ENCODE peak calls at places on chromosome 9, in seven cellular contexts. O is body of pancreas, I is hepatocyte, D is PC-3, P is left ventricle myocardium inferior, C is psoas muscle, L is OCI-LY7. E is an unnamed sample. For H3K4me1, the result is how much of the 10 kb centered on the place peaks cover.

GRCh38 chr9:94922098-94922607 is 195.7 kb downstream of the AOPEP start:
- DNase-seq in P (no peak), L (no peak), O (peak), C (peak), I (peak), D (peak), E (peak)

GRCh38 chr9:131640438-131641181 is 95.3 kb downstream of the PRRT1B start:
- DNase-seq in P (no peak), I (no peak), C (no peak), D (no peak), L (no peak), O (no peak), E (no peak)

GRCh38 chr9:113656771-113657670 is 193.5 kb downstream of the RGS3 start:
- DNase-seq in D (no peak), O (no peak), P (no peak), C (no peak), L (no peak), I (no peak), E (peak)

GRCh38 chr9:84424945-84425344 is 84.4 kb upstream of the SLC28A3 start:
- DNase-seq in L (no peak), C (no peak), O (no peak), P (no peak), D (no peak), I (no peak), E (no peak)

GRCh38 chr9:18623201-18623600 is 149.2 kb downstream of the ADAMTSL1 start:
- DNase-seq in I (no peak), P (no peak), D (no peak), L (no peak), C (no peak), O (no peak), E (no peak)

GRCh38 chr9:77291714-77292113 is 114.4 kb downstream of the VPS13A start:
- DNase-seq in C (no peak), L (peak), D (peak), P (no peak), I (peak), O (no peak), E (no peak)

GRCh38 chr9:99365233-99365980 is 143.3 kb downstream of the SEC61B start:
- DNase-seq in C (no peak), O (no peak), L (no peak), I (no peak), D (no peak), P (no peak), E (no peak)

GRCh38 chr9:120965344-120966004 is 38.9 kb upstream of the TRAF1 start:
- DNase-seq in C (peak), I (peak), D (no peak), O (peak), P (no peak), L (no peak), E (no peak)

GRCh38 chr9:117103711-117104110 is 311.1 kb downstream of the ASTN2 start:
- DNase-seq in C (no peak), P (no peak), L (no peak), O (no peak), I (no peak), D (no peak), E (no peak)

GRCh38 chr9:130755377-130756007 is 61.9 kb downstream of the EXOSC2 start:
- DNase-seq in L (no peak), C (no peak), O (no peak), D (no peak), I (no peak), P (no peak), E (no peak)

GRCh38 chr9:105059260-105059659 is 131.3 kb upstream of the ABCA1 start:
- DNase-seq in P (no peak), D (peak), O (peak), I (no peak), L (no peak), C (no peak), E (no peak)

GRCh38 chr9:90167920-90168319 is 474.7 kb downstream of the DIRAS2 start:
- DNase-seq in L (no peak), I (no peak), D (no peak), O (no peak), P (no peak), C (no peak), E (no peak)

GRCh38 chr9:124849801-124850200 is 3.5 kb upstream of the WDR38 start:
- DNase-seq in O (no peak), C (no peak), D (no peak), I (peak), P (no peak), L (no peak), E (no peak)

GRCh38 chr9:116516456-116516855 is 170.6 kb upstream of the TRIM32 start:
- DNase-seq in P (no peak), C (no peak), D (no peak), O (no peak), L (no peak), I (no peak), E (no peak)

GRCh38 chr9:94919376-94920098 is 193.0 kb downstream of the AOPEP start:
- DNase-seq in I (peak), L (no peak), P (no peak), C (peak), O (no peak), D (peak), E (peak)

GRCh38 chr9:133773889-133774655 is 35.9 kb upstream of the SARDH start:
- DNase-seq in P (peak), C (peak), O (peak), I (no peak), L (no peak), D (no peak), E (no peak)

GRCh38 chr9:16057541-16057940 is 504.7 kb downstream of the CCDC171 start:
- DNase-seq in I (no peak), P (no peak), O (no peak), L (no peak), D (no peak), C (no peak), E (no peak)

GRCh38 chr9:126761274-126761673 is 43.6 kb upstream of the ZBTB43 start:
- DNase-seq in D (no peak), P (no peak), L (no peak), O (no peak), I (no peak), C (no peak), E (no peak)

GRCh38 chr9:120387257-120387999 is 192.5 kb downstream of the CDK5RAP2 start:
- DNase-seq in C (no peak), P (no peak), O (no peak), I (no peak), L (no peak), D (no peak), E (no peak)

GRCh38 chr9:123387686-123388085 is 31.7 kb downstream of the CRB2 start:
- DNase-seq in I (no peak), P (no peak), D (no peak), O (no peak), C (no peak), L (no peak), E (no peak)

GRCh38 chr9:126676685-126677143 is 63.0 kb downstream of the LMX1B start:
- DNase-seq in P (no peak), O (no peak), L (no peak), D (no peak), C (no peak), I (no peak), E (no peak)

GRCh38 chr9:132160802-132161742 is 786 bp upstream of the NTNG2 start:
- DNase-seq in I (peak), C (peak), P (no peak), D (peak), L (peak), O (peak), E (no peak)

GRCh38 chr9:86642721-86643120 is 288.5 kb upstream of the TUT7 start:
- DNase-seq in L (no peak), I (no peak), C (no peak), P (no peak), D (no peak), O (no peak), E (no peak)

GRCh38 chr9:75998107-75998780 is 107.8 kb downstream of the PCSK5 start:
- DNase-seq in I (no peak), O (no peak), P (no peak), L (no peak), C (no peak), D (no peak), E (no peak)

GRCh38 chr9:69295872-69296562 is 29.0 kb upstream of the ENTREP1 start:
- DNase-seq in P (peak), O (no peak), D (no peak), I (peak), C (peak), L (no peak), E (no peak)

GRCh38 chr9:15909297-15909696 is 356.5 kb downstream of the CCDC171 start:
- DNase-seq in P (no peak), I (peak), C (no peak), L (no peak), O (no peak), D (no peak), E (no peak)

GRCh38 chr9:87401681-87402080 is 96.0 kb upstream of the DAPK1 start:
- DNase-seq in O (no peak), P (no peak), L (no peak), C (no peak), I (no peak), D (no peak), E (no peak)

GRCh38 chr9:131658753-131659129 is 81.1 kb downstream of the RAPGEF1 start:
- DNase-seq in I (no peak), O (no peak), P (no peak), C (no peak), L (no peak), D (no peak), E (no peak)

GRCh38 chr9:134834217-134834956 is 46.2 kb upstream of the FCN2 start:
- DNase-seq in O (no peak), P (no peak), L (no peak), D (no peak), C (no peak), I (no peak), E (no peak)

GRCh38 chr9:7967851-7968250 is 168.3 kb upstream of the DMAC1 start:
- DNase-seq in C (no peak), O (no peak), I (peak), L (no peak), D (peak), P (no peak), E (no peak)

GRCh38 chr9:76521244-76521673 is 62.3 kb downstream of the GCNT1 start:
- DNase-seq in C (no peak), D (no peak), L (no peak), P (no peak), I (no peak), O (no peak), E (no peak)

GRCh38 chr9:112331676-112331955 is 1.8 kb downstream of the PTBP3 start:
- DNase-seq in C (no peak), P (no peak), L (peak), D (peak), I (no peak), O (no peak), E (no peak)

GRCh38 chr9:83472221-83472665 is 66.0 kb downstream of the FRMD3 start:
- DNase-seq in C (no peak), I (peak), O (no peak), D (peak), P (peak), L (no peak), E (no peak)

GRCh38 chr9:104808030-104808614 is 44.2 kb downstream of the NIPSNAP3B start:
- DNase-seq in C (peak), O (peak), D (peak), I (peak), L (no peak), P (no peak), E (no peak)

GRCh38 chr9:127555830-127556820 is 56.0 kb upstream of the STXBP1 start:
- DNase-seq in P (peak), L (no peak), C (peak), D (peak), I (peak), O (peak), E (peak)

GRCh38 chr9:129242971-129243561 is 65.0 kb upstream of the IER5L start:
- DNase-seq in D (no peak), I (no peak), C (peak), P (peak), L (no peak), O (no peak), E (peak)

GRCh38 chr9:110156416-110156815 is 51.5 kb downstream of the C9orf152 start:
- DNase-seq in P (no peak), L (no peak), I (no peak), O (no peak), C (no peak), D (no peak), E (no peak)

GRCh38 chr9:110148868-110149267 is 59.1 kb downstream of the C9orf152 start:
- DNase-seq in P (no peak), I (no peak), L (peak), C (no peak), D (no peak), O (no peak), E (no peak)

GRCh38 chr9:110153431-110153830 is 54.5 kb downstream of the C9orf152 start:
- DNase-seq in P (no peak), C (no peak), O (no peak), D (no peak), I (no peak), L (no peak), E (no peak)

GRCh38 chr9:110155744-110156143 is 52.2 kb downstream of the C9orf152 start:
- DNase-seq in L (no peak), I (no peak), P (no peak), O (no peak), C (no peak), D (no peak), E (no peak)

DNA sequence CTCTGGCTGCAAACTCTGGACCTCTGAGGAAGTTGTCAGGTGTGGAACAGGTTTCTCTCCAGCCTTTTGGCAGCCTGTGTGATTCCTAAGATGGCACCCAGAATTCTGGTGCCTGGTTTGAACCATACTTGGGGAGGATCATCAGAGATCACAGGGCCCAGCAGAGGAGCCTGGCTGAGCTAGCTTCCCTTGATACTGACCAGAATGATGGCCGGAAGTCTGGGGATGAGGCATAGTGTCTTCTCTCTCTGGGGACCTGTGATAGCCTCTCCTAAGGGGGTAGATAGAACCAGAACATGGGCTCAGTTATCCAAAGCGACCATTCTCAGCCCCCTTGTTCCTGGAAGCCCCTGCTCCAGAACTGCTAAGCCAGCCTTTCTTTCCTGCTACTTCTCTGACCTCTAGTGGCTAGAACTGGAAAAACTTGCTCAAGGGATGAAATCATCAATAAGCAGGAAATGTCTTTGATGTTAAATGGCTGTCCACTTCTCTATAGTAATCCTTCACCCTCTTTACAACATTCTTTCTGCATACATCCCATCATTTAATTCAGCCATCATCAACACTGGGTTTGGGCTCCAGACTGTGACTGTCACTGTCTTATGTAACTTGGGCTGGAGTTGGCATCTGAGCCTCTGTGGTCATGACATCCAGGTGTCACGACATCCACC is 55.1 kb downstream of the C9orf152 start:
- DNase-seq in L (peak), I (peak), P (no peak), C (no peak), D (peak), O (no peak), E (no peak)
- H3K4me1 ChIP-seq in L (half or more), I (under half), P (half or more), C (under half), D (under half), O (under half), E (under half)

GRCh38 chr9:101428909-101429308 is 6.7 kb downstream of the ALDOB start:
- DNase-seq in O (no peak), L (no peak), C (no peak), D (no peak), P (no peak), I (no peak), E (no peak)
- H3K27ac ChIP-seq in O (no peak), L (peak), C (no peak), D (no peak), P (no peak), I (peak), E (no peak)

GRCh38 chr9:38066167-38066906 is 2.7 kb downstream of the SHB start:
- DNase-seq in L (no peak), O (peak), D (peak), I (peak), C (no peak), P (no peak), E (peak)
- H3K4me1 ChIP-seq in L (under half), O (half or more), D (under half), I (under half), C (half or more), P (half or more), E (half or more)

DNA sequence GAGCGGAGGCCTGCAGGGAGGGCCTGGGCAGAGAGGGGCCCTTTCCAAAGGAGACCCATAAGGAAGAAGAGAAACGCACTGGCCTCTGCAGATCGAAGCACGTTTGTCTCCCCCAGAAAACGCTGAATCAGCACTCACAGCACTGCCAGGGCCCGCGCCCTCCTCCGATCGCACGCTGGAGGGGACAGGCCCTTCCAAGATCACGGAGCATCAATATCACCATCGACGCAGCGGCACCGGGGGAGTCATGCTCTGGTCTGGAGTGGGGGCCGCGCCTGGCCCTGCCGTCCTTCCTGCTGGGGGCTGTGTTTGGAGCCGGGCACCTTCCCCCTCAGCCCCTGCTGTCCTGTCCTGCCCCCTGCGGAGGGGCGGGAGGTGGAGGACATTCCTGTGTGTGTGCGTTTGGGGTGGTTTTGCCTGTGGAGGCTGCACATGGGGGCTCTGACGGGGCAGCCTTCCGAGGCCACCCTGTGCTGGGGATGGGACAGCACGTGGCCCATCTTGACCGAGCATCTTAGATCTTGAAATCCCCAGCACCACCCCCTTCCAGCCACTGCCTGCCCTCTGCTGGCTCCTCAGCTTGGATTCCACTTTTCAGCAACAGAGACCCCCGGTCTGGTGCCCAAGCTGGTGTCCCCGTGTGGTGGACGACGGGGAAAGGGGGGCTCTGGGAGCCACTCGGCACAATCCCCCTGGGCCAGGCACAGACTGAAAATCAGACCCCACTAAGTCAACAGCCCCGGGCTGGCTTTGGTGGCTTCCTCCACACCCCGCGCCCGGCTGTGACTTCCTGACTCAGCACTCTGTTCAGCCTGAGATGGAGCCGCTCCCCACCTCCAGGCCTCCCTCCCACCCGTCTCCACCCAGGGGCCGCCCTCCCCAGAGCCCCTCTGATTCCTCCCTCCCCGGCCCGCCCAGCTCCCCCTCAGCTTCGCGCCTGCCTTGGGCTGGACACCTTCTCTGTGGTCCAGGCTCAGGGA is 8.3 kb downstream of the TMEM250 start:
- DNase-seq in D (peak), L (no peak), C (no peak), P (no peak), O (no peak), I (peak), E (no peak)
- H3K27ac ChIP-seq in D (peak), L (no peak), C (peak), P (peak), O (no peak), I (peak), E (peak)

DNA sequence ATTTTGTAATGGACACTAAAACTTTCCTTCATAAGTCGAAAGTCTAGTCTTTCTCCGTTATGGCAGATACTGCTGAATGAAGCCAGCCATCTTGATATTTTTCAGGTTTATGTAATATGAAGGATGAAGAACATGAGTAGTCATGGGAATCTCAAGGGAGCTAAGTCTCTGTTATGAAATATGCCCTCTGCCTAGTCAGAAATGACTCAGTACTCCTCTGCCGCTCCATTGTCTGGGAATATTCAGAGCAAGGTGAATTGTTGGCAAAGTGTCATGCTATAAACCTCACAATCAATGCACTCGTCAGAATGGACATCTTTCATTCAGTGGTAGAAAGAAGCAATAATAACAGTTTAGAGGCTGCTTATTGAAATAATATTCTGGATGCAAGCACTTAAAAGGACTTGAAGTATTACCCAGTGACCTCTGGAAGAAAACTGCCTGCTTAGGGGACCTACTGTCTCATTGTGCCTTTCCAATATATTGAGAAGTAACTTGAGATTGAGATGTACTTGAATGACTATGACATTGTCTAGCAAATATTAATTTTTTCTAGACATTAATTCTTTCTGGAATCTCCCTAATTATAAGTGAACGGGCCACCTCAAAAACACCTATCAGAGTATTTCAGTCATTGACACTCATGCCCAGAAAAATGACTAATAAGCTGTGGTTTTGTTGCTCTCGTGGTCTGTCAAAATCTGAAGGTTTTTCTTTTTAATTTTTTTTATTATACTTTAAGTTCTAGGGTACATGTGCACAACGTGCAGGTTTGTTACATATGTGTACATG is 1011.5 kb upstream of the ACO1 start:
- DNase-seq in C (no peak), P (no peak), L (no peak), O (no peak), I (no peak), D (peak), E (no peak)
- H3K4me1 ChIP-seq in C (under half), P (under half), L (under half), O (under half), I (under half), D (under half), E (under half)

DNA sequence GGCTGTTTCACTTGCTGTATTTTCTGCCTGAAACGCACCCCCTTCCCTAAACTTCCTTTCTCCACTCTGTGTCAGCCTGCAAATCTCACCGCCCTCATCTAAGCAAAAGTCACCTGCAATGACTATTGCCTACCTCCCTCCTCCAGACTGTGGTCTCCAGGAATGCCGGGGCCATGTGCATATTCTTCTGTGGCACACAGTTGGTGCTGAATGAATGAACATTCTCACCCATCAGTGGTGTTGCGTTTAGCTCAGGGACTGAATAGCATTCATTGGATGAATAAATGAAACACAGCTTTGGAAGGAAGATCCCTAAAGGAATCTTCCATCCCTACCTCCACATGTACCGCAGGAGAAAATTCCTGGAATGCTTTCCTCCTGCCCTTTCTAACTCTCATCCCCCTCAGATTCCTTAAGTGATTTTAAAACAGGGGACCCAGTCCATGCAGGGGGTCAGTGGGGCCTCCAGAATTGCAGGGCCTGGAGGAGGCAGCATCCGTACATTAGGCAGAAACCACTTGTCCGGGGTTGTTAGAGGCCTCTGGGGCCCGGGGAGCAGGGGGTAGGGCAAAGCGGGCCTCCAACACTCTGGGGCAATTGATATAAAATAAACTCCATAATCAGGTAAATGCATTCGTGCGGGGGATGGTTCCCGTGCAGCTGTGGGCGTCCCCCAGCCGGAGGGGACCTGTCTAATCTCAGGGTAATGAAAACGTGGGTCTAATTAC is 28.3 kb upstream of the PTGS1 start:
- DNase-seq in I (no peak), P (no peak), C (no peak), D (no peak), L (no peak), O (no peak), E (no peak)
- H3K27ac ChIP-seq in I (no peak), P (no peak), C (no peak), D (no peak), L (no peak), O (no peak), E (no peak)

E was measured in upper lobe of right lung.